ENCODE peak calls at places on chromosomes 11 and 22, in six cellular contexts. O is GM23338, Y is pancreas, N is stomach, R is uterus, K is mammary epithelial cell. D is an unnamed sample.

GRCh38 chr11:117096973-117097566 is 1.2 kb downstream of the SIK3 start:
- DNase-seq in N (no peak), K (no peak), Y (no peak), O (no peak), R (no peak), D (no peak)

GRCh38 chr11:46391578-46392420 is at the start of gene CHRM4:
- DNase-seq in R (no peak), O (peak; percentile 70), N (no peak), K (peak; percentile 26), Y (peak; percentile 33), D (no peak)

GRCh38 chr11:45834298-45834756 is 12.9 kb upstream of the CRY2 start:
- DNase-seq in N (peak; percentile 47), O (no peak), Y (no peak), K (no peak), R (no peak), D (no peak)

GRCh38 chr11:14339356-14339755 is 19.6 kb downstream of the RRAS2 start:
- DNase-seq in Y (no peak), N (no peak), O (no peak), R (no peak), K (no peak), D (no peak)

GRCh38 chr11:76094729-76095128 is 111.6 kb downstream of the WNT11 start:
- DNase-seq in N (no peak), O (no peak), R (no peak), Y (no peak), K (no peak), D (no peak)

GRCh38 chr11:19680824-19681368 is 31.7 kb upstream of the NAV2 start:
- DNase-seq in Y (no peak), N (no peak), O (no peak), R (no peak), K (no peak), D (no peak)

GRCh38 chr11:102196816-102197215 is 86.6 kb downstream of the YAP1 start:
- DNase-seq in K (no peak), O (no peak), R (no peak), N (no peak), Y (no peak), D (no peak)

GRCh38 chr11:127105578-127105977 is 105.0 kb upstream of the KIRREL3 start:
- DNase-seq in Y (no peak), R (no peak), O (no peak), K (no peak), N (no peak), D (no peak)

GRCh38 chr11:55920537-55920936 is 6.2 kb upstream of the OR5W2 start:
- DNase-seq in N (no peak), O (no peak), R (no peak), Y (no peak), K (no peak), D (no peak)

GRCh38 chr11:64776425-64776824 is 1.9 kb downstream of the SF1 start:
- DNase-seq in O (no peak), R (no peak), K (no peak), Y (no peak), N (no peak), D (no peak)
- H3K4me3 ChIP-seq in O (peak overlapping the region; percentile 94), R (no peak overlapping the region), K (peak overlapping the region; percentile 64), Y (peak overlapping the region; percentile 99), N (peak overlapping the region; percentile 95), D (peak overlapping the region; percentile 92)

GRCh38 chr22:38456272-38456837 is 1.4 kb upstream of the KCNJ4 start:
- DNase-seq in O (no peak), R (no peak), Y (no peak), K (no peak), N (no peak), D (no peak)
- H3K4me3 ChIP-seq in O (peak overlapping the region; percentile 74), R (no peak overlapping the region), Y (peak overlapping the region; percentile 40), K (no peak overlapping the region), N (peak overlapping the region; percentile 50), D (peak overlapping the region; percentile 15)

GRCh38 chr11:69617682-69618081 is 23.3 kb upstream of the CCND1 start:
- DNase-seq in K (no peak), R (no peak), Y (no peak), N (no peak), O (no peak), D (no peak)

GRCh38 chr11:69615545-69616278 is 25.2 kb upstream of the CCND1 start:
- DNase-seq in K (no peak), N (no peak), O (peak; percentile 14), Y (no peak), R (no peak), D (no peak)

GRCh38 chr11:69618237-69618636 is 22.7 kb upstream of the CCND1 start:
- DNase-seq in N (no peak), K (no peak), R (no peak), Y (no peak), O (no peak), D (no peak)

GRCh38 chr11:69614085-69614484 is 26.9 kb upstream of the CCND1 start:
- DNase-seq in R (no peak), O (no peak), Y (no peak), K (no peak), N (no peak), D (no peak)

DNA sequence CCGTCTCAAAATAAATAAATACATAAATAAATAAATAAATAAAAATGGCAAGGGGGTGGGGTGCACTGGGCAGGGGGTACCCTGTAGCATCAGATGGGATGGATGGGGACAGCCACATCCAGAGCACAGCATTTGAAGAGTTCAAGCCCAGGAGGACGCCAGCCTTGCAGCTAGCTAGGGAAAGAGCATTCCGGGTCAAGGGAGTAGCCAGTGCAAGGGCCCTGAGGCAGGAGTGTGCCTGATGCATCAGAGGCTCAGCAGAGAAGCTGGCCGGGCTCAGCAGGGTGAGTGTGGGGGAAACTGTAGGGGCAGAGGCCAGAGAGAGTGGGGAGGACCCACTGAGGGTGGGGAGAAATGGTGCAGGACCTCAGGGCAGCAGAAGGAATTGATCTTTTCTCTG is 23.7 kb upstream of the CCND1 start:
- DNase-seq in K (no peak), Y (no peak), O (no peak), N (no peak), R (no peak), D (no peak)
- H3K4me3 ChIP-seq in K (no peak overlapping the region), Y (no peak overlapping the region), O (no peak overlapping the region), N (no peak overlapping the region), R (no peak overlapping the region), D (no peak overlapping the region)

GRCh38 chr22:46012881-46013281 is 35.9 kb upstream of the WNT7B start:
- DNase-seq in R (no peak), K (no peak), O (no peak), Y (peak; percentile 53), N (no peak), D (no peak)
- H3K4me3 ChIP-seq in R (no peak overlapping the region), K (no peak overlapping the region), O (peak overlapping the region; percentile 77), Y (peak overlapping the region; percentile 57), N (no peak overlapping the region), D (peak overlapping the region; percentile 82)

DNA sequence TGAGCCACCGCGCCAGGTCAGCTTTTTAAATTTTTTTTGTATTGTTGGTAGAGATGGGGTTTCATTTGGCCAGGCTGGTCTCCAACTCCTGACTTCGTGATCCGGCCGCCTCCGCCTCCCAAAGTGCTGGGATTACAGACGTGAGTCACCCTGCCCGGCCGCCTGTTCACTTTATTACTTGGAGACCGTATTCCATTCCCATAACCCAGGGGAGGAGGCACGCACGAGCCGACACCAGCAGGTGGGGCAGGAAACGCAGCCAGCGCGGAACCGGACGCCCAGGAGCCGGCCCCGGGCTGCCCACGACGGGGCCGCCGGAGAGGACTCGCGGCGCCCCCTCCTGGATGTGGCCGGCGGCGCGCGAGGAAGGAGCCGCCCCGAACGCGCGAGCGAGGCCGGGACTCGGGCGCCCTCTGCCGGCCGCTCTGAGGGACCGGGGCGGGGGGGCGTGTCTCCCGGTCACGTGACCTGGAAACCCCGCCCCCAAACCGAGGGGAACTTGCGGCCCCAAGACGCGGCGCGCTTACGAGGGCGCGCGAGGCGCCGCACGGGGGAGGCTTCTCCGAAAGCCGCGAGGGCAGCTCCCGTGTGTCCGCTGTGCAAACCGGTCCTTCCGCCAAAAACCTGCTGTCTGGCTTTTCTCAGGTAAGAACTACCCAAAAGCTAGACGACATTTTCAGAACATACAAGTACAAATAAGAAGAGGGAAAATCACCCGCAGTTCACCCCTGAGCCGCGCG is 11.6 kb upstream of the RNH1 start:
- DNase-seq in N (peak; percentile 95), O (peak; percentile 89), K (peak; percentile 97), Y (peak; percentile 96), R (peak; percentile 94), D (peak; percentile 56)
- H3K4me3 ChIP-seq in N (peak overlapping the region; percentile 14), O (peak overlapping the region; percentile 44), K (no peak overlapping the region), Y (no peak overlapping the region), R (no peak overlapping the region), D (no peak overlapping the region)

DNA sequence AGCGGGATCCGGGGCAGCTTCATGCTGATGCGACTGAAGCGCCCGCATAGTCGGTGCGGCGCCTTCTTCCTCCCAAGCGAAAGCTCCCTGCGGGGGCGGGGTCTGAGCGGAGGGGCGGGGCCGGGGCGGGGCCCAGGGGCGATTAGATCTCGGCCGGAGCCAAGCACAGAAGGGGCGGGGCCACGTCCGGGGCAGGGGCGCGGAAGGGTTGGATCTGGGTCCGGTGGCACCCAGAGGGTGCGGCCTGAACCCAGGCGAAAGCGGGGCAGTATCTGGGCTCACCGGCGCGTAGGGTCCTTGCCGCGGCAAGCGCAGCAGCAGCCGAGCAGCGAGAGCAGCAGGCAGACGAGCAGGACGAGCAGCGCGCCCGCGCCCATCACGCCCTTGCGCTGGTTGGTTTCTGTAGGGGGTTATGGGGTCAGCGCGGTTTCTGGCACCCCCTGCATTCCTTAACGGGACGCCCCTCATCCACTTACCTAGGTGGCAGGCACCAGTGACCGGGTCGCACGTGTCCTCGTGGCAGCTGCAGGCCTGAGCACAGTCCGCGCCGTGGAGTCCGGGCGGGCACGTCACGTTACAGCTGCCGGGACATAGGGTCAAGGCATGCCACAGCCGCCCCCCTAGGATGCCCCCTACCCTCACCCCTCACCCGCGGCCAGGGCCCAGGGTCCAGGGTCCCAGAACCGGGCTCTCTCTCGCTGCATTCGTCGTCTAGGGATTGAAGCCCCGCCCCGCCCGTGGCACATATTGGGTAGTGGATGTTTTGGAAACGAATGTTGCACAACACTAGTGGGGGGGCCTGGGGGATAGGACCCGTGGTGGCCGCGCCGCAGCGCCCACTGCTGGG is 8.1 kb downstream of the SCARF2 start:
- DNase-seq in O (peak; percentile 91), N (peak; percentile 83), K (no peak), Y (peak; percentile 57), R (no peak), D (peak; percentile 44)
- H3K4me3 ChIP-seq in O (peak overlapping the region; percentile 49), N (peak overlapping the region; percentile 50), K (no peak overlapping the region), Y (peak overlapping the region; percentile 16), R (no peak overlapping the region), D (peak overlapping the region; percentile 56)

GRCh38 chr11:8040921-8041285 is 40.1 kb upstream of the TUB start:
- DNase-seq in Y (no peak), R (no peak), N (no peak), K (no peak), O (no peak), D (no peak)
- H3K4me3 ChIP-seq in Y (no peak overlapping the region), R (no peak overlapping the region), N (no peak overlapping the region), K (no peak overlapping the region), O (no peak overlapping the region), D (no peak overlapping the region)